ENCODE peak calls at places on chromosome 14, in six cellular contexts. D is AG04450; Z is A549; P is CD8-positive, alpha-beta T cell; Q is CD8-positive, alpha-beta memory T cell; O is esophagus muscularis mucosa. J is an unnamed sample.

GRCh38 chr14:20934148-20934762 is 21.0 kb upstream of the RNASE2 start:
- DNase-seq in Q (peak), D (no peak), P (peak), O (no peak), Z (peak), J (no peak)

GRCh38 chr14:51533160-51533559 is 118.5 kb upstream of the FRMD6 start:
- DNase-seq in Z (peak), O (no peak), Q (no peak), D (no peak), P (no peak), J (peak)

GRCh38 chr14:45249847-45250575 is 3.0 kb downstream of the MIS18BP1 start:
- DNase-seq in D (peak), O (no peak), Z (no peak), Q (no peak), P (no peak), J (no peak)

GRCh38 chr14:101361451-101362433 is 199.6 kb upstream of the DIO3 start:
- DNase-seq in O (peak), P (no peak), Q (no peak), D (no peak), Z (no peak), J (no peak)

GRCh38 chr14:105083926-105084685 is 18.9 kb upstream of the GPR132 start:
- DNase-seq in P (no peak), Z (no peak), O (no peak), Q (no peak), D (no peak), J (no peak)

GRCh38 chr14:54881761-54882401 is 20.7 kb downstream of the GCH1 start:
- DNase-seq in O (peak), Q (peak), D (no peak), Z (no peak), P (no peak), J (no peak)

GRCh38 chr14:56195727-56196126 is 77.5 kb downstream of the PELI2 start:
- DNase-seq in D (no peak), Z (no peak), Q (no peak), P (no peak), O (no peak), J (no peak)

GRCh38 chr14:30450620-30451019 is 108.3 kb upstream of the G2E3 start:
- DNase-seq in P (no peak), D (no peak), Q (no peak), O (no peak), Z (no peak), J (peak)

GRCh38 chr14:77272261-77272660 is 1.3 kb upstream of the NGB start:
- DNase-seq in P (no peak), D (no peak), O (no peak), Z (no peak), Q (no peak), J (no peak)

GRCh38 chr14:101781240-101782061 is 19.9 kb downstream of the PPP2R5C start:
- DNase-seq in O (peak), Z (no peak), D (no peak), P (peak), Q (peak), J (no peak)

GRCh38 chr14:21768116-21768874 is 94.7 kb upstream of the OR4E1 start:
- DNase-seq in P (peak), Q (peak), Z (peak), O (no peak), D (no peak), J (no peak)

GRCh38 chr14:32896979-32897723 is 41.5 kb upstream of the NPAS3 start:
- DNase-seq in O (no peak), P (no peak), Z (no peak), Q (no peak), D (no peak), J (no peak)

GRCh38 chr14:73792476-73792875 is 59.2 kb upstream of the PTGR2 start:
- DNase-seq in O (no peak), D (no peak), P (no peak), Q (no peak), Z (no peak), J (no peak)

GRCh38 chr14:56100556-56100955 is 17.7 kb upstream of the PELI2 start:
- DNase-seq in Z (no peak), O (no peak), P (no peak), D (no peak), Q (no peak), J (no peak)

GRCh38 chr14:71551291-71551955 is 380.8 kb upstream of the RGS6 start:
- DNase-seq in P (no peak), Q (no peak), D (peak), O (no peak), Z (no peak), J (peak)

GRCh38 chr14:104195361-104195760 is 57.0 kb downstream of the KIF26A start:
- DNase-seq in O (no peak), Q (no peak), P (no peak), Z (no peak), D (no peak), J (no peak)

GRCh38 chr14:101836131-101836530 is 74.6 kb downstream of the PPP2R5C start:
- DNase-seq in Z (no peak), D (no peak), Q (no peak), O (no peak), P (no peak), J (no peak)

GRCh38 chr14:78967111-78967809 is 797.1 kb downstream of the NRXN3 start:
- DNase-seq in Z (no peak), D (no peak), O (no peak), Q (no peak), P (no peak), J (no peak)

GRCh38 chr14:76015191-76015590 is 29.6 kb downstream of the IFT43 start:
- DNase-seq in O (no peak), P (no peak), D (no peak), Q (no peak), Z (no peak), J (no peak)

GRCh38 chr14:35341454-35342159 is 49.4 kb downstream of the PSMA6 start:
- DNase-seq in O (peak), Q (no peak), D (peak), Z (peak), P (peak), J (peak)

GRCh38 chr14:63510538-63510937 is 32.6 kb downstream of the PPP2R5E start:
- DNase-seq in P (peak), Z (no peak), D (peak), O (no peak), Q (peak), J (no peak)

GRCh38 chr14:92659765-92660561 is 88.5 kb downstream of the LGMN start:
- DNase-seq in Q (no peak), P (no peak), O (no peak), Z (no peak), D (no peak), J (peak)

GRCh38 chr14:92660571-92660970 is 87.9 kb downstream of the LGMN start:
- DNase-seq in P (no peak), D (no peak), Z (no peak), O (no peak), Q (no peak), J (no peak)

GRCh38 chr14:92665699-92666110 is 82.7 kb downstream of the LGMN start:
- DNase-seq in D (no peak), Z (no peak), O (no peak), Q (no peak), P (no peak), J (no peak)

GRCh38 chr14:92666251-92666650 is 82.2 kb downstream of the LGMN start:
- DNase-seq in O (no peak), P (no peak), D (no peak), Q (no peak), Z (no peak), J (no peak)

GRCh38 chr14:92663049-92663448 is 85.4 kb downstream of the LGMN start:
- DNase-seq in Z (no peak), Q (no peak), O (no peak), P (no peak), D (no peak), J (no peak)
- H3K27ac ChIP-seq in Z (no peak), Q (no peak), O (no peak), P (no peak), D (peak), J (no peak)

GRCh38 chr14:94710731-94711130 is 59.2 kb downstream of the GSC start:
- DNase-seq in Z (no peak), D (no peak), Q (no peak), O (no peak), P (no peak), J (no peak)

GRCh38 chr14:94702629-94703028 is 67.3 kb downstream of the GSC start:
- DNase-seq in D (no peak), P (no peak), Z (no peak), Q (no peak), O (no peak), J (peak)

GRCh38 chr14:94706132-94706531 is 63.8 kb downstream of the GSC start:
- DNase-seq in D (no peak), Z (no peak), O (no peak), P (no peak), Q (no peak), J (no peak)

GRCh38 chr14:94701854-94702370 is 68.0 kb downstream of the GSC start:
- DNase-seq in D (no peak), O (no peak), Q (no peak), Z (no peak), P (no peak), J (no peak)

DNA sequence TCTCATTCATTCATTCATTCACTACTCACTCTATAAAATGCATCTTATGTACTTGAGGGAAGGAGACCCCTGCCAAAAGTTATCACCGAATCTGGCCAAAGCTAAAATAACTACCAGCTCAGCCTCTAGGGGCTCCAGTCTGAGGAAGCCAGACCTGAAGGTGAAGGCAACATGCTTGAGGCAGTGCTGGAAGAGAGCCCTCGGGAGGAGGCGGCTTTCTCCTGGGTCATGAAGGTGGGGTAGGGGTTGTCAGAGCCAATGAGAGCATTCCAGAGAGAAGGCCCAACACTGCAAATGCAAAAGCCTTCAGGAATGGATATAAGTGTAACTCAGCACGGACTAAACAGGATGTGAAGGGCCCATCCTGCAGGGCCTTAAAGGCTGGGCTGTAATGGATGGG is 62.4 kb downstream of the GSC start:
- DNase-seq in Z (peak), D (no peak), Q (no peak), P (no peak), O (no peak), J (no peak)
- H3K27ac ChIP-seq in Z (no peak), D (no peak), Q (no peak), P (no peak), O (no peak), J (no peak)

DNA sequence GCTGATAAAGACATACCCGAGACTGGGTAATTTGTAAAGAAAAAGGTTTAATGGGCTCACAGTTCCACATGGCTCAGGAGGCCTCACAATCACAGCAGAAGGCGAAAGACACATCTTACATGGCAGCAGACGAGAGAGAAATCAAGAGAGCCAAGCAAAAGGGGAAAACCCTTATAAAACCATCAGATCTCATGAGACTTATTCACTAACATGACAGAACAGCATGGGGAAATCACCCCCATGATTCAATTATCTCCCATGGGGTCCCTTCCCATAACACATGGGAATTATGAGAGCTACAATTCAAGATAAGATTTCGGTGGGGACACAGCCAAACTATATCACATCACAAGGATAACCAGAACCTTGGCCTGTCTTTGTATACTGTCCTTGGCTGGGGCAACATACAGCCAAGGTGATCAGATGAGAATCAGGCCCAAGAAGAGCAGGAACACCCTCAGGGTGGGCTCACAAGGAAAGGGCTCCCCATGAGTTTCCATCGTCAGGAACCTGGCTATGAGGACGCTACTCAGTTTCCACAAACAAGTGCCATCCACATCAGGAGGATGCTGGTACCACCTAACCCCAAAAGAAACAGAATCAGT is 152.7 kb downstream of the FOXN3 start:
- DNase-seq in O (no peak), D (no peak), P (no peak), Z (no peak), Q (no peak), J (no peak)
- H3K27ac ChIP-seq in O (no peak), D (no peak), P (no peak), Z (no peak), Q (no peak), J (no peak)

DNA sequence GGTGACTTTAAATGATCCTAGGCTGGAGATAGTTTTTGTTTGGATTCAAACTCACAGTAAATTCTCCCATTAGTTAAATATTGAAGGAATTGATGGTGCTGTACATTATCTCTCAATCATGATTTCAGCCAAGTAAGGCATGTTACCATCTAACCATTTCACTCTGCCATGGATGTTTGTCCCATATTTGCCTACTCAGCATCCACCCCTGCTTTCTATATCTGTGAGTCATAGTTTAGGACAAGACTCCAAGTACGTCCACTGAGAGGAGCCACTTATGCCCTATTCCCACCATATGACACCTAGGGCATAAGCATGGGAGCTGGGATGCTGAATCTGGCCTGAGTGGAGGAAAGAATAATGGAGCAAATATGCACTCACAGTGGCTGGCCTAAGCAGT is 155.2 kb downstream of the RPL10L start:
- DNase-seq in P (no peak), O (no peak), Q (no peak), D (no peak), Z (no peak), J (no peak)
- H3K27ac ChIP-seq in P (no peak), O (no peak), Q (no peak), D (no peak), Z (no peak), J (no peak)

DNA sequence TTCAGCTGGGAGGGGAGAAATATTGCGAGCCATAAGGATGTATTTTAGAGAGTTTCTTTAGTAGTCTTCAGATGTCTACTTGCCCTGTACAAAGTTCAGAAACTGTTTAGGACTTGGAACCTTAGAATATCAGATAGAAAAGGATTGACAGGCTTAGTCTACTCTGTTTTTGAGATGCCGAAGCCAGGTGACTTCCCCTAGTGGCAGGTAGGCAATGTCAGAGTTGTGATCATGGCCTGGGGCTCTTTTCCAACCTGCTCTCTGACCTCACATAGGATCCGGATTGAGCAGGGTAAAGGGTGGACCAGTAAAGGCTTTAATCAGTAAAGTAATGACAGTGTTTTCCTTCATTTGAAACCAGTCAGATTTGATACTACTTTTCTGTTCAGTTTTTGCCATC is 59.6 kb downstream of the PRKCH start:
- DNase-seq in Z (no peak), D (no peak), Q (no peak), O (no peak), P (peak), J (no peak)
- H3K27ac ChIP-seq in Z (no peak), D (no peak), Q (no peak), O (no peak), P (no peak), J (peak)

GRCh38 chr14:24188251-24189058 is at the start of gene IPO4:
- DNase-seq in Z (peak), P (peak), O (peak), D (peak), Q (peak), J (peak)

GRCh38 chr14:24190416-24190815 is 1.8 kb upstream of the IPO4 start:
- DNase-seq in O (no peak), Q (no peak), Z (no peak), P (no peak), D (no peak), J (no peak)

GRCh38 chr14:24189059-24189375 is 401 bp upstream of the IPO4 start:
- DNase-seq in Z (no peak), D (no peak), Q (no peak), P (no peak), O (no peak), J (no peak)

GRCh38 chr14:24187538-24187915 is 1.1 kb downstream of the IPO4 start:
- DNase-seq in Q (no peak), Z (no peak), D (no peak), P (no peak), O (no peak), J (no peak)

DNA sequence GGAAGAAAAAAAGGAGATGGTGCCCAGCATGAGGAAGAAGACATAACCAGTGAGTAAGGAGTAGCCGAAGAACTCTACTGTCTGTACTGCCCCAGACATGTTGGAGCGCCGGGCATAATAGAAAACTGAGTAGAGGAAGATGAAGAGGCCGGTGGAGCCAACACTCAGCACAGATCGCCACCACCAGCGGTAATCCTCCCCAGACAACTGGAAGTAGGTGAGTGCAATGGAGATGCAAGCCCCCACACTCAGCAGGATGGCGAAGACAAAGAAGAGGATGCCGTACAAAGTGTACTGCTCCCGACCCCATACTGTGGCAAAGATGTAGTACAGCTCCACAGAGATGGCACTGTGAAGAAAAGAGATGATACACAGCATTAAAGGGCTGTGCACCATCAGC is 844 bp upstream of the IPO4 start:
- DNase-seq in O (no peak), P (no peak), Q (no peak), D (no peak), Z (no peak), J (no peak)
- H3K27ac ChIP-seq in O (peak), P (no peak), Q (no peak), D (peak), Z (no peak), J (peak)